ENCODE peak calls at places on chromosomes 1 and 21, in six cellular contexts. F is cardiac fibroblast, X is NCI-H774, A is occipital lobe, J is ELR, R is mesendoderm. K is an unnamed sample.

GRCh38 chr21:31343680-31344480 is at the start of gene TIAM1:
- DNase-seq in A (peak), J (peak), R (peak), F (peak), X (no peak), K (peak)

GRCh38 chr1:180027949-180028445 is 73.4 kb downstream of the CEP350 start:
- DNase-seq in F (peak), J (peak), X (no peak), R (no peak), A (no peak), K (peak)

GRCh38 chr21:25324666-25325065 is 282.6 kb downstream of the MRPL39 start:
- DNase-seq in J (no peak), A (no peak), R (no peak), X (no peak), F (no peak), K (no peak)

GRCh38 chr21:45440736-45441350 is 35.9 kb downstream of the COL18A1 start:
- DNase-seq in F (no peak), J (no peak), X (no peak), R (no peak), A (no peak), K (no peak)

GRCh38 chr1:91559046-91559750 is 58.5 kb downstream of the CDC7 start:
- DNase-seq in A (no peak), R (no peak), J (no peak), X (no peak), F (no peak), K (no peak)

GRCh38 chr1:52306227-52307006 is 59.6 kb downstream of the CC2D1B start:
- DNase-seq in A (no peak), F (no peak), J (no peak), R (no peak), X (peak), K (no peak)

GRCh38 chr1:176878750-176879536 is 285.6 kb downstream of the ASTN1 start:
- DNase-seq in R (peak), F (no peak), J (peak), A (no peak), X (no peak), K (no peak)

GRCh38 chr1:109765896-109766615 is 2.3 kb upstream of the EPS8L3 start:
- DNase-seq in F (no peak), X (no peak), A (no peak), J (no peak), R (no peak), K (no peak)

GRCh38 chr21:36229181-36229580 is 72.6 kb downstream of the DOP1B start:
- DNase-seq in F (no peak), R (no peak), X (no peak), J (no peak), A (no peak), K (no peak)

GRCh38 chr1:156616463-156616862 is 2.8 kb upstream of the HAPLN2 start:
- DNase-seq in J (peak), A (peak), X (peak), F (peak), R (peak), K (peak)

GRCh38 chr1:205976036-205976435 is 27.2 kb downstream of the RAB7B start:
- DNase-seq in J (no peak), X (no peak), A (no peak), R (no peak), F (no peak), K (no peak)

GRCh38 chr1:16146888-16147614 is 8.8 kb downstream of the EPHA2 start:
- DNase-seq in A (no peak), R (peak), X (no peak), F (peak), J (peak), K (no peak)

GRCh38 chr1:243639027-243639658 is 210.9 kb downstream of the AKT3 start:
- DNase-seq in R (no peak), F (no peak), A (no peak), X (no peak), J (no peak), K (no peak)

GRCh38 chr1:175434268-175434860 is 241.8 kb upstream of the KIAA0040 start:
- DNase-seq in J (no peak), F (no peak), R (no peak), X (no peak), A (no peak), K (no peak)

GRCh38 chr21:42974832-42975820 is 764 bp downstream of the PKNOX1 start:
- DNase-seq in F (peak), R (peak), A (peak), J (peak), X (peak), K (no peak)

GRCh38 chr21:45080639-45081414 is 6.4 kb downstream of the ADARB1 start:
- DNase-seq in A (no peak), X (no peak), F (peak), J (peak), R (no peak), K (no peak)

GRCh38 chr1:176801553-176802020 is 338.6 kb downstream of the PAPPA2 start:
- DNase-seq in A (peak), J (no peak), R (peak), X (no peak), F (no peak), K (no peak)

GRCh38 chr21:41319273-41319672 is 2.7 kb downstream of the FAM3B start:
- DNase-seq in X (no peak), J (no peak), F (no peak), R (no peak), A (no peak), K (no peak)

GRCh38 chr1:94329276-94329675 is 88.9 kb upstream of the ABCD3 start:
- DNase-seq in A (no peak), R (no peak), J (peak), X (no peak), F (no peak), K (no peak)

GRCh38 chr1:96968582-96969378 is 247.2 kb downstream of the PTBP2 start:
- DNase-seq in A (no peak), F (peak), J (no peak), R (no peak), X (no peak), K (no peak)

GRCh38 chr1:29235955-29236742 is at the start of gene PTPRU:
- DNase-seq in X (peak), F (peak), J (peak), A (peak), R (peak), K (peak)

GRCh38 chr1:32307313-32307712 is 15.4 kb downstream of the HDAC1 start:
- DNase-seq in J (peak), A (no peak), F (no peak), X (no peak), R (no peak), K (no peak)

GRCh38 chr1:212566522-212567479 is 41.8 kb upstream of the ATF3 start:
- DNase-seq in F (peak), J (peak), A (peak), R (peak), X (peak), K (no peak)

GRCh38 chr1:21541835-21542234 is 32.6 kb downstream of the ALPL start:
- DNase-seq in A (no peak), X (no peak), F (peak), R (no peak), J (peak), K (no peak)

GRCh38 chr1:202656951-202657646 is 53.2 kb downstream of the SYT2 start:
- DNase-seq in F (peak), R (peak), A (no peak), X (no peak), J (peak), K (no peak)

GRCh38 chr1:181134543-181135461 is 46.3 kb downstream of the IER5 start:
- DNase-seq in R (no peak), F (peak), X (no peak), A (no peak), J (no peak), K (no peak)

GRCh38 chr1:90952906-90953305 is 68.9 kb downstream of the ZNF644 start:
- DNase-seq in X (no peak), F (no peak), A (no peak), R (no peak), J (no peak), K (no peak)

K was measured in caudate nucleus.